ENCODE peak calls at places on chromosomes 12 and 14, in eight cellular contexts. Z is NCI-H460; P is stimulated activated CD4-positive, alpha-beta T cell treated with anti-CD3 and anti-CD28 coated beads, Interleukin-4, amount 100 ng/mL, for 24 hours; N is T-helper 9 cell; D is activated naive CD8-positive, alpha-beta T cell treated with anti-CD3 and anti-CD28 coated beads for 36 hours; S is T-cell; F is GM20000; K is CD4-positive, alpha-beta memory T cell. B is an unnamed sample.

GRCh38 chr12:92593734-92594402 is 108.9 kb upstream of the PLEKHG7 start:
- DNase-seq in F (peak; percentile 76), N (peak; percentile 62), Z (peak; percentile 52), D (peak; percentile 65), S (peak; percentile 75), P (peak; percentile 85), K (peak; percentile 94), B (no peak)

GRCh38 chr14:58733451-58734208 is 95.9 kb downstream of the DACT1 start:
- DNase-seq in N (no peak), Z (no peak), F (no peak), K (no peak), P (no peak), S (no peak), D (no peak), B (no peak)

GRCh38 chr12:98516184-98516873 is 939 bp downstream of the TMPO start:
- DNase-seq in K (peak; percentile 87), S (peak; percentile 81), P (peak; percentile 89), D (peak; percentile 91), N (peak; percentile 70), Z (peak; percentile 88), F (peak; percentile 84), B (no peak)

GRCh38 chr14:30210630-30211029 is 283.0 kb upstream of the PRKD1 start:
- DNase-seq in D (no peak), P (no peak), Z (no peak), F (no peak), S (no peak), N (no peak), K (no peak), B (no peak)

GRCh38 chr12:124075836-124076235 is 102.8 kb downstream of the ZNF664 start:
- DNase-seq in Z (no peak), S (no peak), N (no peak), P (no peak), F (no peak), K (no peak), D (no peak), B (no peak)

GRCh38 chr12:7959278-7960063 is 23.5 kb upstream of the SLC2A3 start:
- DNase-seq in P (peak; percentile 41), S (peak; percentile 40), N (no peak), F (peak; percentile 38), Z (peak; percentile 33), D (peak; percentile 47), K (peak; percentile 51), B (peak; percentile 89)

GRCh38 chr14:49972199-49972671 is 79.4 kb downstream of the ARF6 start:
- DNase-seq in N (no peak), Z (no peak), F (no peak), K (no peak), P (no peak), D (no peak), S (no peak), B (no peak)

GRCh38 chr12:76549131-76549530 is 10.4 kb downstream of the OSBPL8 start:
- DNase-seq in D (no peak), F (no peak), P (no peak), N (no peak), K (no peak), Z (no peak), S (no peak), B (no peak)

GRCh38 chr14:100149789-100150611 is 9.4 kb downstream of the DEGS2 start:
- DNase-seq in Z (no peak), D (no peak), K (no peak), F (no peak), P (no peak), N (no peak), S (no peak), B (no peak)

GRCh38 chr14:70350078-70350477 is 9.4 kb downstream of the COX16 start:
- DNase-seq in Z (no peak), N (no peak), F (no peak), P (no peak), S (no peak), D (no peak), K (no peak), B (no peak)